ENCODE peak calls at places on chromosomes 3 and 15, in five cellular contexts. One of them, this sample, is unnamed.

GRCh38 chr3:32969656-32970055 is 18.2 kb downstream of the CCR4 start:
- DNase-seq in H9: no peak
- DNase-seq in tibial artery: no peak
- DNase-seq in omental fat pad: no peak
- DNase-seq in IMR-90: peak
- DNase-seq in this sample: no peak

GRCh38 chr3:133767607-133768006 is 21.4 kb downstream of the TF start:
- DNase-seq in H9: no peak
- DNase-seq in tibial artery: no peak
- DNase-seq in omental fat pad: no peak
- DNase-seq in IMR-90: no peak
- DNase-seq in this sample: no peak

GRCh38 chr3:143266936-143267335 is 147.4 kb downstream of the CHST2 start:
- DNase-seq in H9: no peak
- DNase-seq in tibial artery: no peak
- DNase-seq in omental fat pad: no peak
- DNase-seq in IMR-90: no peak
- DNase-seq in this sample: no peak

GRCh38 chr15:38588672-38589071 is 24.1 kb upstream of the RASGRP1 start:
- DNase-seq in H9: no peak
- DNase-seq in tibial artery: no peak
- DNase-seq in omental fat pad: no peak
- DNase-seq in IMR-90: no peak
- DNase-seq in this sample: no peak

GRCh38 chr3:11774296-11774877 is 72.3 kb downstream of the TAMM41 start:
- DNase-seq in H9: peak
- DNase-seq in tibial artery: no peak
- DNase-seq in omental fat pad: no peak
- DNase-seq in IMR-90: peak
- DNase-seq in this sample: no peak

GRCh38 chr15:65377105-65377975 is 462 bp downstream of the IGDCC3 start:
- DNase-seq in H9: peak
- DNase-seq in tibial artery: no peak
- DNase-seq in omental fat pad: no peak
- DNase-seq in IMR-90: no peak
- DNase-seq in this sample: peak

GRCh38 chr3:134378384-134378783 is 4.1 kb upstream of the AMOTL2 start:
- DNase-seq in H9: peak
- DNase-seq in tibial artery: no peak
- DNase-seq in omental fat pad: peak
- DNase-seq in IMR-90: no peak
- DNase-seq in this sample: no peak

GRCh38 chr15:48644827-48645557 is 517 bp downstream of the FBN1 start:
- DNase-seq in H9: peak
- DNase-seq in tibial artery: peak
- DNase-seq in omental fat pad: no peak
- DNase-seq in IMR-90: peak
- DNase-seq in this sample: peak

GRCh38 chr15:87816811-87817210 is 439.7 kb downstream of the NTRK3 start:
- DNase-seq in H9: no peak
- DNase-seq in tibial artery: no peak
- DNase-seq in omental fat pad: no peak
- DNase-seq in IMR-90: peak
- DNase-seq in this sample: no peak

GRCh38 chr3:9600597-9600996 is 47.0 kb upstream of the LHFPL4 start:
- DNase-seq in H9: no peak
- DNase-seq in tibial artery: no peak
- DNase-seq in omental fat pad: no peak
- DNase-seq in IMR-90: no peak
- DNase-seq in this sample: no peak

GRCh38 chr15:72785452-72786243 is 2.1 kb upstream of the ADPGK start:
- DNase-seq in H9: no peak
- DNase-seq in tibial artery: no peak
- DNase-seq in omental fat pad: no peak
- DNase-seq in IMR-90: peak
- DNase-seq in this sample: no peak

GRCh38 chr3:36804295-36805055 is 40.1 kb upstream of the DCLK3 start:
- DNase-seq in H9: peak
- DNase-seq in tibial artery: no peak
- DNase-seq in omental fat pad: no peak
- DNase-seq in IMR-90: no peak
- DNase-seq in this sample: no peak

DNA sequence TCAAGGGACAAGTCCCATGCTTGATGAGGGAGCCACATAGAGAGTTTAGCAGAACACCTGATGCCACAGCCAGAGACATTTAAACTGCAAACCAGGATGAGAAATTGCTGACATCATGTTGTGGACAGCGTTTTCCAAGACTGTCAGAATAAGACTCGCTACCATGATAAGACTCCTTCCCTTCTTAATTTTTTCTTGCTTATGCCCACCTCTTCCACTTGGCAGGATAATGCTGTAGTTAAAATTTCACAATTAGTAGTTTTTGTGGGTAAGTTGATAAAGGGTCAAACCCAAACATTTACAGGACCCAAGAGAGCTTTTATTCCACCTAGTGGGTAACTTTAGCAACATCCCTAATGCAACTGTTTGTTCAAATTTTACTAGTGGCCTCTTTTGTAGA is 3.0 kb upstream of the PIAS1 start:
- DNase-seq in H9: no peak
- DNase-seq in tibial artery: no peak
- DNase-seq in omental fat pad: no peak
- DNase-seq in IMR-90: no peak
- DNase-seq in this sample: no peak
- TF ChIP-seq CTCF in H9: peak
- TF ChIP-seq CTCF in tibial artery: no peak
- TF ChIP-seq CTCF in omental fat pad: no peak
- TF ChIP-seq CTCF in IMR-90: no peak
- TF ChIP-seq CTCF in this sample: no peak

GRCh38 chr15:56989411-56989924 is 71.0 kb downstream of the TCF12 start:
- DNase-seq in H9: no peak
- DNase-seq in tibial artery: no peak
- DNase-seq in omental fat pad: no peak
- DNase-seq in IMR-90: peak
- DNase-seq in this sample: no peak
- TF ChIP-seq CTCF in H9: no peak
- TF ChIP-seq CTCF in tibial artery: no peak
- TF ChIP-seq CTCF in omental fat pad: no peak
- TF ChIP-seq CTCF in IMR-90: no peak
- TF ChIP-seq CTCF in this sample: no peak

DNA sequence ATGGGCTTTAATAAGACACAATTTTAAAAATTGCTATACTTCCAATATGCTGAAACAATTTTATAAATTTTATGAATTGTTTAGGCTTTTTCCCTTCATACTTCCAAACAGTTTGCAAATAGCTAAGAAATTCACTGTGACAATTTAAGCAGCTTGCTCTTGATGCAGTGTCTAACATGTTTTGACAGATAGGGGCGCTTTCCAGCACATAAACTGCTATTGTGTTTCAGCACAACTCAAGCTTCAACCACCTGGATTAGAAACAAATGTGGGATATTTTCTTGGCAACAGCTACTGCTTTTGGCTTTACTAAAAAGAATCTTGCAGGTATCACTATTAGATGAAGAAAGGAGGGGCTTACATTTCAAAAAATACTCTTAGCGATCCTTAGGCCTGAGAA is 565.8 kb upstream of the DPPA4 start:
- DNase-seq in H9: no peak
- DNase-seq in tibial artery: no peak
- DNase-seq in omental fat pad: no peak
- DNase-seq in IMR-90: no peak
- DNase-seq in this sample: no peak
- TF ChIP-seq CTCF in H9: peak
- TF ChIP-seq CTCF in tibial artery: no peak
- TF ChIP-seq CTCF in omental fat pad: no peak
- TF ChIP-seq CTCF in IMR-90: no peak
- TF ChIP-seq CTCF in this sample: no peak

DNA sequence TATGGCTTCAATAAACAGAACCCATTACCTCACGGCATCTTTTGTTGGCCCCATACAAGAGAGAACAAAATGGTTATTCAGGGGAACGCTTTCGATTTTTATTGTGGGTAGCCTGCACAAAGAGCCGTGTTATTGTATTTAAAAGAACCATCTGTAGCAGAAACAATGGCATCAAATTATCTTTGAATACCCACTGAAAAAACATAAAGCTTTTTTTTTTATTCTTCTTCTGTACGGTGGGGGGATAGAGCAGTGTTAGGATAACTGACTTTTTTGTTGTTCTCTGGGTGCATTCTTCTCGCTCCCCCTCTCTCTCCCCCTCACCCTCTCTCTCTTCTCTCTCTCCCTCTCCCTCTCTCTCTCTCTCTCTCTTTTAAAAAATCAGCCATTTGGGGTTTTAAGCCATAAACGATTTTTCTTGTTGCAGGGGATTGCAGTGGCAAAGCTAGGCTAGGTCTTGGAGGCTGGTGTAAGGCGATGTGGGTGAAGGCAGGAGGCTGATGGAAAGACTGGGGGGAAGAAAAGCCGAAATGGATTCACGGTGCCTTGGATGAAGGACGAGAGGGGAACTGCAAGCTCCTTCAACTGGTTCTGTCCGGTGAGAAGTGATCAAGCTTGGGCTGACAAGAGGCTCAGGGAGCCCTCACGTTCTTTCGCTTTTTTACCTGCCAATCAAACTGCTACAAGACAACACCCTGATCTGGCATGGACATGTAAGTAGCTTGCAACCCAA is 12.4 kb upstream of the SOX2 start:
- DNase-seq in H9: peak
- DNase-seq in tibial artery: no peak
- DNase-seq in omental fat pad: no peak
- DNase-seq in IMR-90: no peak
- DNase-seq in this sample: no peak
- TF ChIP-seq CTCF in H9: no peak
- TF ChIP-seq CTCF in tibial artery: no peak
- TF ChIP-seq CTCF in omental fat pad: no peak
- TF ChIP-seq CTCF in IMR-90: no peak
- TF ChIP-seq CTCF in this sample: no peak

GRCh38 chr3:152960684-152961083 is 125.8 kb downstream of the P2RY1 start:
- DNase-seq in H9: no peak
- DNase-seq in tibial artery: no peak
- DNase-seq in omental fat pad: no peak
- DNase-seq in IMR-90: no peak
- DNase-seq in this sample: no peak

GRCh38 chr3:152964901-152965609 is 130.1 kb downstream of the P2RY1 start:
- DNase-seq in H9: no peak
- DNase-seq in tibial artery: no peak
- DNase-seq in omental fat pad: no peak
- DNase-seq in IMR-90: no peak
- DNase-seq in this sample: no peak

GRCh38 chr3:152957488-152957887 is 122.6 kb downstream of the P2RY1 start:
- DNase-seq in H9: no peak
- DNase-seq in tibial artery: no peak
- DNase-seq in omental fat pad: no peak
- DNase-seq in IMR-90: no peak
- DNase-seq in this sample: no peak

GRCh38 chr3:152961323-152961722 is 126.4 kb downstream of the P2RY1 start:
- DNase-seq in H9: no peak
- DNase-seq in tibial artery: no peak
- DNase-seq in omental fat pad: no peak
- DNase-seq in IMR-90: peak
- DNase-seq in this sample: no peak
- TF ChIP-seq CTCF in H9: peak
- TF ChIP-seq CTCF in tibial artery: no peak
- TF ChIP-seq CTCF in omental fat pad: no peak
- TF ChIP-seq CTCF in IMR-90: no peak
- TF ChIP-seq CTCF in this sample: peak

DNA sequence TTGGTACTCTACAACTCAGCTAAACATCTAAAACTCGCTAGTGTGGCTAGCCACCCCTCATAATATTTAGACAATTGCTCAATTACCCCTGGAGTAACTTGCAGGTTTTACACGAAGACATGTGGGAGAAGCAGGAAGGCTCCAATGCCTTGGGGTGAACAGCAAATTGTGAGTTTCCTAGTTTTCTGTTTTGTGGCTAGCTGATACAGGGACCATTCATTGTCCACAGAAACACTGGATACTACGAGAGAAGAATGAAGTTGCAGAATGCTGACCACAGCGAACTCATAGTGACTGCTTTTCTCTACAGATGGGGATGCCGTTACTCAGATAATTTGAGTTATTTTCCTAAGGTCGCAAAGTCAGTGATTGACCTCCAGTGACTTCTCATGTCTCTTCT is 212.9 kb downstream of the P3H2 start:
- DNase-seq in H9: no peak
- DNase-seq in tibial artery: no peak
- DNase-seq in omental fat pad: no peak
- DNase-seq in IMR-90: no peak
- DNase-seq in this sample: no peak
- TF ChIP-seq CTCF in H9: no peak
- TF ChIP-seq CTCF in tibial artery: no peak
- TF ChIP-seq CTCF in omental fat pad: no peak
- TF ChIP-seq CTCF in IMR-90: no peak
- TF ChIP-seq CTCF in this sample: no peak

GRCh38 chr3:18558526-18558925 is 133.4 kb upstream of the SATB1 start:
- DNase-seq in H9: no peak
- DNase-seq in tibial artery: no peak
- DNase-seq in omental fat pad: no peak
- DNase-seq in IMR-90: no peak
- DNase-seq in this sample: no peak

GRCh38 chr3:18556001-18556408 is 130.9 kb upstream of the SATB1 start:
- DNase-seq in H9: no peak
- DNase-seq in tibial artery: no peak
- DNase-seq in omental fat pad: no peak
- DNase-seq in IMR-90: no peak
- DNase-seq in this sample: no peak

GRCh38 chr3:18556503-18556902 is 131.4 kb upstream of the SATB1 start:
- DNase-seq in H9: no peak
- DNase-seq in tibial artery: no peak
- DNase-seq in omental fat pad: no peak
- DNase-seq in IMR-90: no peak
- DNase-seq in this sample: no peak

GRCh38 chr3:18562364-18563154 is 137.4 kb upstream of the SATB1 start:
- DNase-seq in H9: no peak
- DNase-seq in tibial artery: no peak
- DNase-seq in omental fat pad: no peak
- DNase-seq in IMR-90: no peak
- DNase-seq in this sample: no peak

DNA sequence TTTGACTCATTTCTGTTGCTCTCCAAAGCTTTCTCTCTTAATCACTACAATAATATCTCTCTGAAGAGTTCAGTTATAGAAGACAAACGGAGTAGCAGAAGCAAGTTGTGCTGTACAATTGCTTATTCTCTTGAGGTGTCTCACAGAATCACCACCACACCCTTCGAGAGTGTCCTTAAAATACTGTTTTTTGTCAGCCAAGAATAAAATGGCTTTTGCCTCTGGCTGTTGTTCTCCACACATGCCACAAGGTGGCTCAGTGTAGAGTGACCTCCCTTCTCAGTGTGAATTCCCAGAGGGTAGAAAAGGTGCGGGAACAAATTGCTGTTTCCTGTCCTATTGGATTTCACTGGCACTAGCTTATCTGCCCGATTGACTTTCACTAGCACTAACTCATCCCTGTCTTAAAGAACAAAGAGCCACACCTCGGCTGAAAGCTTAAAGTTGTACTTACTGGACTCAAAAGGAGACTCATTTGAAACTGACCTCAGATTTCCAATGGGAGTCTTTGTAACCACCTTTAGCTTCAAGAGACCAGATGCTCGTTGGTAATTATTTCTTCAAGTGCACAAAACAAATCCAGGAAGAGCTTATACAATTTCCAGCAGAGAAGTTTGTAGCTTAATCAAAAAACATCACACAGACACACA is 134.3 kb upstream of the SATB1 start:
- DNase-seq in H9: peak
- DNase-seq in tibial artery: no peak
- DNase-seq in omental fat pad: no peak
- DNase-seq in IMR-90: no peak
- DNase-seq in this sample: no peak
- TF ChIP-seq CTCF in H9: peak
- TF ChIP-seq CTCF in tibial artery: peak
- TF ChIP-seq CTCF in omental fat pad: no peak
- TF ChIP-seq CTCF in IMR-90: no peak
- TF ChIP-seq CTCF in this sample: peak

This sample was measured in mesothelial cell of epicardium.